ENCODE peak calls at places on chromosomes 3 and 15, in four cellular contexts. F, X, C and P are unnamed samples.

GRCh38 chr15:74196175-74196574 is 6.4 kb downstream of the STRA6 start:
- DNase-seq in F (no peak), X (no peak), C (no peak), P (peak)

GRCh38 chr3:28050895-28051294 is 190.5 kb upstream of the CMC1 start:
- DNase-seq in F (peak), X (peak), C (no peak), P (no peak)

GRCh38 chr3:57082481-57082880 is 22.0 kb downstream of the SPATA12 start:
- DNase-seq in F (no peak), X (no peak), C (no peak), P (no peak)

GRCh38 chr15:76200083-76200465 is 111.2 kb downstream of the ETFA start:
- DNase-seq in F (no peak), X (no peak), C (peak), P (no peak)

GRCh38 chr3:127484601-127485388 is 105.7 kb downstream of the TPRA1 start:
- DNase-seq in F (no peak), X (no peak), C (no peak), P (no peak)

GRCh38 chr3:17518189-17519059 is 224.0 kb downstream of the TBC1D5 start:
- DNase-seq in F (no peak), X (no peak), C (no peak), P (no peak)

GRCh38 chr3:102060814-102061213 is 211.5 kb downstream of the NFKBIZ start:
- DNase-seq in F (no peak), X (no peak), C (no peak), P (no peak)

GRCh38 chr15:81111510-81112375 is 22.3 kb upstream of the CFAP161 start:
- DNase-seq in F (no peak), X (no peak), C (no peak), P (no peak)

GRCh38 chr3:52277071-52277964 is 1.1 kb downstream of the WDR82 start:
- DNase-seq in F (peak), X (peak), C (peak), P (peak)

GRCh38 chr3:8625991-8626390 is 18.6 kb downstream of the SSUH2 start:
- DNase-seq in F (no peak), X (no peak), C (no peak), P (no peak)

GRCh38 chr3:12856626-12857025 is 15.3 kb upstream of the RPL32 start:
- DNase-seq in F (no peak), X (no peak), C (no peak), P (no peak)

GRCh38 chr3:135736740-135737139 is 228.8 kb upstream of the PPP2R3A start:
- DNase-seq in F (no peak), X (no peak), C (no peak), P (no peak)

GRCh38 chr15:68553994-68554715 is 24.6 kb upstream of the CORO2B start:
- DNase-seq in F (peak), X (peak), C (no peak), P (peak)

GRCh38 chr3:140854961-140855360 is 86.7 kb upstream of the SLC25A36 start:
- DNase-seq in F (no peak), X (no peak), C (no peak), P (no peak)